ENCODE peak calls at places on chromosomes 4 and X, in five cellular contexts. J is aorta, V is fibroblast of lung, M is heart right ventricle, C is Panc1. F is an unnamed sample. For H3K27me3, the result is how much of the 10 kb centered on the place peaks cover.

GRCh38 chr4:148914734-148915133 is 472.5 kb upstream of the NR3C2 start:
- DNase-seq in V (no peak), M (no peak), J (no peak), C (no peak), F (no peak)

GRCh38 chr4:128735714-128736113 is 73.8 kb upstream of the JADE1 start:
- DNase-seq in V (no peak), M (no peak), J (no peak), C (no peak), F (no peak)

GRCh38 chr4:82463221-82463620 is 32.8 kb downstream of the ENOPH1 start:
- DNase-seq in M (no peak), V (no peak), C (no peak), J (no peak), F (no peak)

GRCh38 chr4:153322791-153323190 is 21.7 kb upstream of the MND1 start:
- DNase-seq in J (no peak), M (no peak), C (no peak), V (no peak), F (no peak)

GRCh38 chrX:152204919-152205318 is 66.5 kb upstream of the MAGEA10 start:
- DNase-seq in V (no peak), J (no peak), C (no peak), M (no peak), F (no peak)

GRCh38 chrX:30521440-30522182 is 56.0 kb downstream of the TASL start:
- DNase-seq in M (no peak), V (peak), C (no peak), J (no peak), F (peak)

GRCh38 chrX:79182616-79183015 is 38.1 kb downstream of the GPR174 start:
- DNase-seq in C (no peak), J (no peak), V (no peak), M (no peak), F (no peak)

GRCh38 chrX:155148724-155149537 is 67.3 kb upstream of the VBP1 start:
- DNase-seq in C (no peak), M (no peak), J (no peak), V (peak), F (no peak)

GRCh38 chr4:99076292-99076976 is 12.2 kb downstream of the ADH5 start:
- DNase-seq in C (no peak), V (no peak), M (no peak), J (no peak), F (no peak)

GRCh38 chrX:11273544-11273943 is 19.7 kb upstream of the AMELX start:
- DNase-seq in J (no peak), C (no peak), M (no peak), V (peak), F (no peak)

GRCh38 chr4:5391492-5391891 is 316.9 kb downstream of the EVC2 start:
- DNase-seq in C (no peak), V (no peak), J (no peak), M (no peak), F (no peak)

GRCh38 chrX:106932960-106933537 is 12.8 kb downstream of the CLDN2 start:
- DNase-seq in C (no peak), V (peak), M (no peak), J (no peak), F (no peak)

GRCh38 chr4:102445213-102445612 is 55.9 kb upstream of the NFKB1 start:
- DNase-seq in M (no peak), C (no peak), J (no peak), V (no peak), F (no peak)

GRCh38 chr4:38390962-38391361 is 273.0 kb upstream of the KLF3 start:
- DNase-seq in M (no peak), J (no peak), V (no peak), C (no peak), F (no peak)

GRCh38 chr4:95505149-95505548 is 43.6 kb downstream of the UNC5C start:
- DNase-seq in M (no peak), C (no peak), J (no peak), V (peak), F (no peak)

GRCh38 chr4:36392049-36392448 is 110.6 kb downstream of the DTHD1 start:
- DNase-seq in M (no peak), C (no peak), V (no peak), J (no peak), F (no peak)

GRCh38 chr4:36388710-36389109 is 107.3 kb downstream of the DTHD1 start:
- DNase-seq in M (no peak), V (no peak), J (no peak), C (no peak), F (no peak)

GRCh38 chr4:36386691-36387090 is 105.3 kb downstream of the DTHD1 start:
- DNase-seq in J (no peak), M (no peak), V (no peak), C (no peak), F (no peak)

GRCh38 chr4:36385951-36386561 is 104.6 kb downstream of the DTHD1 start:
- DNase-seq in C (no peak), M (no peak), J (no peak), V (no peak), F (no peak)
- H3K4me3 ChIP-seq in C (no peak), M (no peak), J (no peak), V (no peak), F (no peak)

GRCh38 chr4:173531085-173531965 is 1.3 kb upstream of the HAND2 start:
- DNase-seq in C (no peak), M (peak), J (peak), V (no peak), F (no peak)
- H3K27me3 ChIP-seq in C (under half), M (under half), J (under half), V (half or more), F (under half)

GRCh38 chr4:74156521-74156920 is 1.4 kb upstream of the MTHFD2L start:
- DNase-seq in C (no peak), J (no peak), V (no peak), M (no peak), F (no peak)
- H3K4me3 ChIP-seq in C (no peak), J (no peak), V (no peak), M (no peak), F (peak)

DNA sequence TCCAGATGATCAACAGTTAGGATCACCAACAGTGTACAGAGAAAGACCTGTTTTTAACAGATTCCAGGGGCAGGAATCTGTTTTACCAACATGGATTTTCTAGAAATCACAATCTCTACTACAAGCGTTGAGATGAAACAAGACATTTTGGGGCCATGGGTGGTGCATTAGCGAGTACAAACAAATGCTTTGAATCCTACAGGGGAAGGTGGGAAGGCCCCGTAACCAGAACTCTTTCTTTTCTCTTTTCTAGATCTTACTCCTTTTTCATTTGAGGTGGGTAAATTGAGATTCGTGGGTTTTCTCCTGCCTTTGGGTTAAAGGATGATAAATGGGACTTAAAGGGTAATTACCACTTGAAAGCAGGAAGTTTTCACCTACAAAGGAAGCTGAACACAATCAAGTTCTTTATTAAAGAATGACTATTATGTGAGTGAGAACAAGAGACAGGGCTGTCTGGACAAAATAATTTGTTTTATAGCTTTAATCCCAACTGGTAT is 189.9 kb upstream of the ANXA3 start:
- DNase-seq in J (no peak), V (no peak), M (no peak), C (no peak), F (no peak)
- H3K27me3 ChIP-seq in J (under half), V (under half), M (under half), C (under half), F (under half)

GRCh38 chr4:176790398-176790797 is 2.3 kb downstream of the VEGFC start:
- DNase-seq in J (no peak), C (no peak), V (no peak), M (no peak), F (no peak)
- H3K4me3 ChIP-seq in J (no peak), C (peak), V (peak), M (peak), F (peak)

GRCh38 chrX:17595456-17596035 is 141.7 kb upstream of the SCML1 start:
- DNase-seq in M (no peak), V (peak), C (no peak), J (no peak), F (no peak)

GRCh38 chrX:17590892-17591740 is 146.2 kb upstream of the SCML1 start:
- DNase-seq in M (peak), J (peak), V (peak), C (peak), F (peak)

GRCh38 chrX:17592117-17592516 is 145.2 kb upstream of the SCML1 start:
- DNase-seq in C (no peak), J (no peak), V (no peak), M (no peak), F (no peak)

GRCh38 chrX:17588303-17588702 is 149.0 kb upstream of the SCML1 start:
- DNase-seq in V (no peak), M (no peak), J (no peak), C (no peak), F (no peak)

DNA sequence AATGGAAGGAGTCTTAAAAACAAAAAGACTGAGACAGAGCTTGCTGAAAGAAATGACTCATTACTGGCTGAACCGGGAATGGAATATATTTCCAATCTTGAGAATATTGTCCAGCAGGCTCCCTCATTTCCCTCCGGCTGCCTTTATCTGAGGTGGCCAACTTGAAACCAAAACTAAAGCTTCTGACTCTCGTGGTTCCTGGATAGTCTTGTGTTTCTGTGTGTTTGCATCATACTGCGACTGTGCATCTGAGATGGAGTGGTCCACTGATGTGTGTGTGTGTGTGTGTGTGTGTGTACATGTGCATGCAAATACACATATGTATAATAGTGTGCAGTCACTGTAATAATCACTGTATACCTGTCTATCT is 145.6 kb upstream of the SCML1 start:
- DNase-seq in M (no peak), V (peak), J (no peak), C (no peak), F (peak)
- H3K27me3 ChIP-seq in M (under half), V (under half), J (under half), C (under half), F (under half)

DNA sequence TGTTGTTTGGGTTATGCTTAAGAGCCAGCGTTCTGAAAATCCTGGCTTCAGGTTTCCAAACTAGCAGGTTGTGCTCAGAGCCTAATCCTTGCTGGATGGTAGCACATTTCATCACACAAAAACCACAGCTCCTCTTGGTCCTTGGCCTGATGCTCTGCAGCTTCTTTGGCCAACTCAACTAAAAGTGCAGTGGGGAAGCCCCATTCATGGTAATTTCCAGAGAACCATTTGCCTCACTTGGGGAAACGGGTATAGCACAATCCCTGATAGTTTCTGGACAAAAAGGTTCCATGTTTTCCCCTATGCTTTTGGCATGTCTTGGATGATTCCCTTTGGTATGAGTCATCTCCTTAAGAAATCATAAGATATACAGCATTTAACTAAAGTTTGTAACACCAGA is 78.7 kb downstream of the SYNPO2 start:
- DNase-seq in C (no peak), V (peak), M (no peak), J (no peak), F (peak)
- H3K4me3 ChIP-seq in C (no peak), V (no peak), M (no peak), J (no peak), F (no peak)

DNA sequence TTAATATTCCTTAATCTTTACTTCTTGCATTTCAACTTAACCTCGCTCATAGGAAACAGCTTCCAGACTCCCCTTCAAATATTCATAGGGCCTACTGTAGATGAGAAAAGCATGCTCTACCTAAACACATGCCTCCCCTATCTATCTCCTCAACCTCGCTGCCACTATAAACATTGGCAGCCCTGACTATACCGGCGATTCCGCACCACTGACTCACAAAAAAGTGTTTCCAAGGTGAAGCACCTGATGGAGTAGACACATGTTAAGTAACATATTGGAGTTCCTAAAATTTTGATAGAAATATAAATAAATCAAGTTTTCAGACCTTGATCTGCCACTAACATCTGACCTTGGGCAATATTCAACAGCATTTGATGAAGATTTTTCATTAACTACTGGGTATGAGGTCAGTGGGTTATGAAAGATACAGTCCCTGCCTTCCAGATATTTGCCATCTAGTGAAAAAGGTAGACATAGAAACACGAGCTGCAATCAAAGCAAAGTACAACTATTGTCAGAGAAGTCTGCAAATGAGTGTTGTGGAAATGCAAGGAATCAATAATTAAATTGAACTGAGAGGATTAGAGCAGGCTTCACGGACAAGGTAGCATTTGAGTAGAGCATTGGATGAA is 184.2 kb downstream of the MAML3 start:
- DNase-seq in C (no peak), M (no peak), V (no peak), J (no peak), F (no peak)
- H3K27me3 ChIP-seq in C (under half), M (under half), V (under half), J (under half), F (under half)

GRCh38 chr4:33616121-33616520 is 2628.2 kb downstream of the ARAP2 start:
- DNase-seq in V (no peak), M (no peak), C (no peak), J (no peak), F (no peak)
- H3K4me3 ChIP-seq in V (no peak), M (no peak), C (no peak), J (no peak), F (no peak)

F was measured in MG63.